ENCODE peak calls at places on chromosomes 1 and 21, in four cellular contexts. One of them, this sample, is unnamed.

GRCh38 chr1:230768903-230769570 is 21.8 kb downstream of the CAPN9 start:
- DNase-seq in cardiac muscle cell: peak; percentile 71
- DNase-seq in left ventricle myocardium inferior: no peak
- DNase-seq in fibroblast of mammary gland: peak; percentile 35
- DNase-seq in this sample: peak; percentile 89

GRCh38 chr21:15732290-15732995 is 2.7 kb downstream of the USP25 start:
- DNase-seq in cardiac muscle cell: peak; percentile 55
- DNase-seq in left ventricle myocardium inferior: no peak
- DNase-seq in fibroblast of mammary gland: peak; percentile 47
- DNase-seq in this sample: peak; percentile 66

GRCh38 chr1:223175633-223176032 is 32.6 kb upstream of the TLR5 start:
- DNase-seq in cardiac muscle cell: no peak
- DNase-seq in left ventricle myocardium inferior: no peak
- DNase-seq in fibroblast of mammary gland: no peak
- DNase-seq in this sample: no peak

GRCh38 chr1:232319518-232319917 is 310.4 kb downstream of the SIPA1L2 start:
- DNase-seq in cardiac muscle cell: no peak
- DNase-seq in left ventricle myocardium inferior: no peak
- DNase-seq in fibroblast of mammary gland: no peak
- DNase-seq in this sample: no peak

GRCh38 chr1:201475121-201475520 is 6.1 kb upstream of the PHLDA3 start:
- DNase-seq in cardiac muscle cell: no peak
- DNase-seq in left ventricle myocardium inferior: no peak
- DNase-seq in fibroblast of mammary gland: no peak
- DNase-seq in this sample: no peak

GRCh38 chr1:184191181-184191601 is 139.7 kb downstream of the TSEN15 start:
- DNase-seq in cardiac muscle cell: peak; percentile 90
- DNase-seq in left ventricle myocardium inferior: peak; percentile 40
- DNase-seq in fibroblast of mammary gland: peak; percentile 90
- DNase-seq in this sample: peak; percentile 79

GRCh38 chr1:63322944-63323865 is 838 bp downstream of the FOXD3 start:
- DNase-seq in cardiac muscle cell: no peak
- DNase-seq in left ventricle myocardium inferior: no peak
- DNase-seq in fibroblast of mammary gland: peak; percentile 14
- DNase-seq in this sample: peak; percentile 31

GRCh38 chr1:23273450-23274133 is 56.3 kb upstream of the HTR1D start:
- DNase-seq in cardiac muscle cell: peak; percentile 83
- DNase-seq in left ventricle myocardium inferior: no peak
- DNase-seq in fibroblast of mammary gland: peak; percentile 72
- DNase-seq in this sample: peak; percentile 89

GRCh38 chr1:185439727-185440415 is 122.8 kb upstream of the IVNS1ABP start:
- DNase-seq in cardiac muscle cell: peak; percentile 40
- DNase-seq in left ventricle myocardium inferior: no peak
- DNase-seq in fibroblast of mammary gland: peak; percentile 60
- DNase-seq in this sample: peak; percentile 67

GRCh38 chr1:39409055-39409816 is 82.2 kb upstream of the BMP8A start:
- DNase-seq in cardiac muscle cell: peak; percentile 75
- DNase-seq in left ventricle myocardium inferior: peak; percentile 57
- DNase-seq in fibroblast of mammary gland: peak; percentile 78
- DNase-seq in this sample: peak; percentile 63

GRCh38 chr1:172813330-172813729 is 154.4 kb downstream of the FASLG start:
- DNase-seq in cardiac muscle cell: no peak
- DNase-seq in left ventricle myocardium inferior: no peak
- DNase-seq in fibroblast of mammary gland: no peak
- DNase-seq in this sample: no peak

GRCh38 chr1:80066060-80066459 is 1059.5 kb upstream of the ADGRL4 start:
- DNase-seq in cardiac muscle cell: no peak
- DNase-seq in left ventricle myocardium inferior: no peak
- DNase-seq in fibroblast of mammary gland: no peak
- DNase-seq in this sample: no peak

GRCh38 chr1:170318736-170319135 is 173.0 kb downstream of the NTMT2 start:
- DNase-seq in cardiac muscle cell: no peak
- DNase-seq in left ventricle myocardium inferior: no peak
- DNase-seq in fibroblast of mammary gland: peak; percentile 28
- DNase-seq in this sample: peak; percentile 40

GRCh38 chr1:26351591-26352337 is 2.2 kb downstream of the CRYBG2 start:
- DNase-seq in cardiac muscle cell: no peak
- DNase-seq in left ventricle myocardium inferior: no peak
- DNase-seq in fibroblast of mammary gland: peak; percentile 53
- DNase-seq in this sample: peak; percentile 39

GRCh38 chr21:35611752-35612151 is 448.6 kb downstream of the SETD4 start:
- DNase-seq in cardiac muscle cell: no peak
- DNase-seq in left ventricle myocardium inferior: no peak
- DNase-seq in fibroblast of mammary gland: no peak
- DNase-seq in this sample: no peak

GRCh38 chr1:185819798-185820197 is 85.6 kb downstream of the HMCN1 start:
- DNase-seq in cardiac muscle cell: no peak
- DNase-seq in left ventricle myocardium inferior: no peak
- DNase-seq in fibroblast of mammary gland: no peak
- DNase-seq in this sample: no peak

GRCh38 chr1:143698016-143698415 is 273.8 kb downstream of the FAM72C start:
- DNase-seq in cardiac muscle cell: peak; percentile 64
- DNase-seq in left ventricle myocardium inferior: no peak
- DNase-seq in fibroblast of mammary gland: peak; percentile 39
- DNase-seq in this sample: peak; percentile 7

GRCh38 chr1:200838676-200839445 is 33.9 kb upstream of the GPR25 start:
- DNase-seq in cardiac muscle cell: peak; percentile 71
- DNase-seq in left ventricle myocardium inferior: no peak
- DNase-seq in fibroblast of mammary gland: peak; percentile 63
- DNase-seq in this sample: peak; percentile 59

GRCh38 chr1:115112496-115113375 is 23.4 kb upstream of the TSPAN2 start:
- DNase-seq in cardiac muscle cell: peak; percentile 37
- DNase-seq in left ventricle myocardium inferior: no peak
- DNase-seq in fibroblast of mammary gland: no peak
- DNase-seq in this sample: peak; percentile 26

GRCh38 chr1:155080250-155081228 is 1.9 kb downstream of the EFNA3 start:
- DNase-seq in cardiac muscle cell: no peak
- DNase-seq in left ventricle myocardium inferior: no peak
- DNase-seq in fibroblast of mammary gland: no peak
- DNase-seq in this sample: no peak

GRCh38 chr1:171910786-171911185 is 69.5 kb downstream of the DNM3 start:
- DNase-seq in cardiac muscle cell: no peak
- DNase-seq in left ventricle myocardium inferior: no peak
- DNase-seq in fibroblast of mammary gland: no peak
- DNase-seq in this sample: no peak

GRCh38 chr1:153778824-153779519 is 3.8 kb downstream of the SLC27A3 start:
- DNase-seq in cardiac muscle cell: no peak
- DNase-seq in left ventricle myocardium inferior: no peak
- DNase-seq in fibroblast of mammary gland: no peak
- DNase-seq in this sample: no peak

GRCh38 chr1:153779781-153780541 is 4.8 kb downstream of the SLC27A3 start:
- DNase-seq in cardiac muscle cell: peak; percentile 51
- DNase-seq in left ventricle myocardium inferior: no peak
- DNase-seq in fibroblast of mammary gland: no peak
- DNase-seq in this sample: no peak

GRCh38 chr1:153780551-153780950 is 5.3 kb downstream of the SLC27A3 start:
- DNase-seq in cardiac muscle cell: no peak
- DNase-seq in left ventricle myocardium inferior: no peak
- DNase-seq in fibroblast of mammary gland: no peak
- DNase-seq in this sample: no peak

GRCh38 chr1:153786038-153786790 is 11.0 kb downstream of the SLC27A3 start:
- DNase-seq in cardiac muscle cell: no peak
- DNase-seq in left ventricle myocardium inferior: no peak
- DNase-seq in fibroblast of mammary gland: no peak
- DNase-seq in this sample: no peak

DNA sequence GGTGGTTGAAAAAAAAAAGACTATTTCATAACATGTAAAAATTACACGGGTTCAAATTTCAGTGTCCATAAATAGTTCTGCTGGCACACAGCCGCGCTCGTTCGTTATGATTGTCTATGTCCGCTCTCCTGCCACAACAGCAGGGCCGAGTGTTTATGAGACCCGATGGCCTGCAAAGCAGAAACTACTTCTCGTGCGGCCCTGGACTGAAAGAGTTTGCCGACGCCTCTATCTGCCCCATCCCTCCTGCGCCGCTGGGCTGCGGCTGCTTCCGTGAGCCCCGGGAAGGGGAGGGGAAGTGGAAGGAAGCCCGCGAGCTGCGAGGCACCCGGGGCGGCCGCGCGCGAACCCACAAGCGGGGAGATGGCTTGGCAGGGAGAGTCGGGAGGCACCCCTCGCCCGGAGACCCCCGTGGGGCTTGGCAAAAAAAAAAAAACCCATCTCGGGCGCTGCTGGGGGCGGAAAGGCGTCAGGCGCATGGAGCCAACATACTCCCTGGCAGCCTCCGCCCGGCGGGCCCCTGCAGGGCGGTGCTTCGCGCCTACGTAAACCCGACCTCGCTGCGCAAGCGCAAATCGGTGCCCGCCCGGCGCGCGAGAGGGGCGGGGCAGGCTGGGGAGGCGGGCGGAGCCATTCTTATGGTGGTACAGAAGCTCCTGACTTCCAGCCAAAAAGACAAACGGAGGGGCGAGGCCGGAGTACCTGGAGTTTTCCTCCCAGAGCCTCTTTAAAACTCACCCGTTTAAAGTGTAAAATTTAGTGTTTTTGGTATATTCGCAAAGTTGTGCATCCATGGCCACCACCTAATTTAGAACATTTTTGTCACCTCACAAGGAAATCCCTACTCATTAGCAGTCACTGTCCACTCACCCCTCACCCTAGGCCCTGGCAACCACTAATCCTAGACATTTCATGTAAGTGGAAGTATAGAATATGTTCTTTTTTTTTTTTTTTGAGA is 8.3 kb downstream of the SLC27A3 start:
- DNase-seq in cardiac muscle cell: peak; percentile 94
- DNase-seq in left ventricle myocardium inferior: peak; percentile 90
- DNase-seq in fibroblast of mammary gland: peak; percentile 84
- DNase-seq in this sample: peak; percentile 94
- TF ChIP-seq CTCF in cardiac muscle cell: no peak
- TF ChIP-seq CTCF in left ventricle myocardium inferior: peak; percentile 38
- TF ChIP-seq CTCF in fibroblast of mammary gland: no peak
- TF ChIP-seq CTCF in this sample: peak; percentile 15

GRCh38 chr1:27643626-27644368 is 8.8 kb upstream of the FGR start:
- DNase-seq in cardiac muscle cell: peak; percentile 71
- DNase-seq in left ventricle myocardium inferior: peak; percentile 48
- DNase-seq in fibroblast of mammary gland: peak; percentile 66
- DNase-seq in this sample: peak; percentile 72
- TF ChIP-seq CTCF in cardiac muscle cell: peak; percentile 86
- TF ChIP-seq CTCF in left ventricle myocardium inferior: peak; percentile 88
- TF ChIP-seq CTCF in fibroblast of mammary gland: peak; percentile 90
- TF ChIP-seq CTCF in this sample: peak; percentile 88

GRCh38 chr1:38138498-38139233 is 92.1 kb upstream of the POU3F1 start:
- DNase-seq in cardiac muscle cell: peak; percentile 95
- DNase-seq in left ventricle myocardium inferior: peak; percentile 84
- DNase-seq in fibroblast of mammary gland: peak; percentile 95
- DNase-seq in this sample: peak; percentile 91
- TF ChIP-seq CTCF in cardiac muscle cell: peak; percentile 10
- TF ChIP-seq CTCF in left ventricle myocardium inferior: peak; percentile 61
- TF ChIP-seq CTCF in fibroblast of mammary gland: peak; percentile 32
- TF ChIP-seq CTCF in this sample: peak; percentile 29

DNA sequence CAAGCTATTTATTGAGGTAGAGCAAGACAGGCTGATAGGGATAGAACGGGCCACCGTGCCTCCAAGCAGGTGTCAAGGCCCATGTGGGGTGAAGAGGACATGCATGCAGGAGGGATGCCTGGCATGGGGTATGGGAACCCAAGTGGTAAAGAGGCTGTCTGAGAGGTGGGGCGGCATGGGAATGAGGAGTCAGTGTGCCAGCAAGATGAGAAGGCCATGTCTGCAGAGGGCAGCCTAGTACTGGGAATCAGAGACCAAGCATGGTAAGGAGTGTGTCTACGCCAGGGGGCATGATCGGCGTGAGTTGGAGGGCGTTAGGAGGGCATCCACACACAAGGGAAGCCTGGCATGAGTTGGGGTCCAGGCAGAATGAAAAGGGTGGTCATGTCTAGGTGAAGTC is 303.7 kb upstream of the PLD5 start:
- DNase-seq in cardiac muscle cell: no peak
- DNase-seq in left ventricle myocardium inferior: no peak
- DNase-seq in fibroblast of mammary gland: no peak
- DNase-seq in this sample: no peak
- TF ChIP-seq CTCF in cardiac muscle cell: no peak
- TF ChIP-seq CTCF in left ventricle myocardium inferior: no peak
- TF ChIP-seq CTCF in fibroblast of mammary gland: no peak
- TF ChIP-seq CTCF in this sample: no peak

GRCh38 chr21:28783641-28784185 is 209.0 kb downstream of the LTN1 start:
- DNase-seq in cardiac muscle cell: no peak
- DNase-seq in left ventricle myocardium inferior: no peak
- DNase-seq in fibroblast of mammary gland: no peak
- DNase-seq in this sample: no peak

GRCh38 chr21:28779914-28780313 is 212.8 kb downstream of the LTN1 start:
- DNase-seq in cardiac muscle cell: no peak
- DNase-seq in left ventricle myocardium inferior: no peak
- DNase-seq in fibroblast of mammary gland: no peak
- DNase-seq in this sample: no peak

GRCh38 chr21:28776251-28776650 is 216.4 kb downstream of the LTN1 start:
- DNase-seq in cardiac muscle cell: peak; percentile 68
- DNase-seq in left ventricle myocardium inferior: no peak
- DNase-seq in fibroblast of mammary gland: peak; percentile 96
- DNase-seq in this sample: peak; percentile 73

GRCh38 chr21:28781602-28782274 is 210.9 kb downstream of the LTN1 start:
- DNase-seq in cardiac muscle cell: peak; percentile 46
- DNase-seq in left ventricle myocardium inferior: no peak
- DNase-seq in fibroblast of mammary gland: peak; percentile 65
- DNase-seq in this sample: peak; percentile 68
- TF ChIP-seq CTCF in cardiac muscle cell: peak; percentile 69
- TF ChIP-seq CTCF in left ventricle myocardium inferior: peak; percentile 56
- TF ChIP-seq CTCF in fibroblast of mammary gland: peak; percentile 79
- TF ChIP-seq CTCF in this sample: peak; percentile 76

GRCh38 chr1:38360807-38361206 is 314.2 kb upstream of the POU3F1 start:
- DNase-seq in cardiac muscle cell: no peak
- DNase-seq in left ventricle myocardium inferior: no peak
- DNase-seq in fibroblast of mammary gland: no peak
- DNase-seq in this sample: peak; percentile 5
- TF ChIP-seq CTCF in cardiac muscle cell: no peak
- TF ChIP-seq CTCF in left ventricle myocardium inferior: no peak
- TF ChIP-seq CTCF in fibroblast of mammary gland: no peak
- TF ChIP-seq CTCF in this sample: peak; percentile 24

GRCh38 chr1:183069562-183070216 is 46.5 kb downstream of the LAMC1 start:
- DNase-seq in cardiac muscle cell: no peak
- DNase-seq in left ventricle myocardium inferior: no peak
- DNase-seq in fibroblast of mammary gland: peak; percentile 47
- DNase-seq in this sample: no peak
- TF ChIP-seq CTCF in cardiac muscle cell: no peak
- TF ChIP-seq CTCF in left ventricle myocardium inferior: no peak
- TF ChIP-seq CTCF in fibroblast of mammary gland: no peak
- TF ChIP-seq CTCF in this sample: no peak

DNA sequence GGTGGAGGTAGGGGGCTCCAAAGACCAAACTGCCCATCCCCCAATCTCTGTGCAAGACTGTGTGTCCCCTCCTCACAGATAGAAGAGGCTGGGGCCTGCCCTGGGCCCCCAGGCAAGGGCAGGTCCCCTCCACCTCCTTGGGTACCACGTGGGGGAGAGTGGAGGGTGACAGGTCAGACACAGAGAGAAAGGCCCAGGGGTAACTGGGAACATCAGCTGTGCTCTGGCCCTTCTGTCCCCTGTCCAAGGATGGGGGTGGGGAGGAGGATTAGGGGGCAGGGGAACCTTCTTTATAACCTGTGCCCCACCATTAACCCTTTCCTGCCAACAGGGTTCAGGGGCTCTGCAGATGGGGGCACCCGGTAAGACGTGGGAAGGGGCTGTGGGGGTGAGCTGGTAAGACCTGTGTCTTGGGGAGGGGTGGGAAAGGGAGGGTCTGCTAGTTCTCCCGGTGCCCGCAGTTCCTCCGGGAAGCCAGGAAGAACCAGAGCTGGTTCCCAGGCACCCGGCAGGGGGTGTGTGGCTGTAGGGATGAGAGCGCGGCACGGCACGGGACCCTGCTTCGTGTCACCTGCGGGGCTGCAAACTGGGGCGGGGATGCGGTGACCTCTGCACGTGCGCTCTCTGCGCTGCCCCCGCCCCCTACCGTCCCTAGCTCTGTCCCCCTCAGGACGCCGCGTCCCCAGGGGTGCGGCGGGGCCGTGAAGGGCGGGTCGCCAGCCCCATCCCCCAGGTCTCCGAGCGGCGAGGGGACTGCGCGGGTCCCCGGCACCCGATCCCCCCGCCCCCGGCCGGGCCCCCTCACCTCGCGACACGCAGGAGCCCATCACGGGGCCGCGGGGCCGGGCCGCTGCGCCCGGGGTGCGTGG is 601 bp downstream of the FAM131C start:
- DNase-seq in cardiac muscle cell: no peak
- DNase-seq in left ventricle myocardium inferior: no peak
- DNase-seq in fibroblast of mammary gland: no peak
- DNase-seq in this sample: no peak
- TF ChIP-seq CTCF in cardiac muscle cell: peak; percentile 28
- TF ChIP-seq CTCF in left ventricle myocardium inferior: no peak
- TF ChIP-seq CTCF in fibroblast of mammary gland: no peak
- TF ChIP-seq CTCF in this sample: peak; percentile 20

This sample was measured in choroid plexus epithelial cell.